ENCODE peak calls at places on chromosomes 6 and 20, in six cellular contexts. L, P, E, A, K and R are unnamed samples.

GRCh38 chr6:37482356-37483292 is 17.1 kb downstream of the CCDC167 start:
- DNase-seq in L (no peak), E (no peak), P (no peak), K (no peak), A (no peak), R (no peak)

GRCh38 chr6:104251651-104252050 is 608.1 kb downstream of the HACE1 start:
- DNase-seq in A (no peak), E (no peak), K (no peak), P (no peak), L (no peak), R (no peak)

GRCh38 chr6:18823782-18824386 is 436.7 kb downstream of the RNF144B start:
- DNase-seq in P (peak), E (no peak), K (peak), A (peak), L (peak), R (peak)

GRCh38 chr20:15455279-15455678 is 1117.9 kb upstream of the FLRT3 start:
- DNase-seq in P (no peak), A (no peak), L (no peak), E (no peak), K (no peak), R (no peak)

GRCh38 chr20:48458601-48459385 is 369.0 kb downstream of the PREX1 start:
- DNase-seq in L (no peak), P (no peak), K (no peak), A (no peak), E (no peak), R (no peak)

GRCh38 chr20:50913976-50914375 is 17.3 kb downstream of the ADNP start:
- DNase-seq in A (peak), K (no peak), L (no peak), P (no peak), E (no peak), R (no peak)

GRCh38 chr20:33490023-33490933 is at the start of gene CBFA2T2:
- DNase-seq in L (no peak), K (peak), A (peak), E (no peak), P (no peak), R (no peak)

GRCh38 chr6:43856005-43856765 is 86.2 kb downstream of the VEGFA start:
- DNase-seq in A (peak), L (peak), P (no peak), K (peak), E (no peak), R (peak)

GRCh38 chr6:151229401-151230276 is 10.1 kb upstream of the AKAP12 start:
- DNase-seq in A (peak), P (no peak), E (no peak), L (no peak), K (no peak), R (no peak)

GRCh38 chr6:36387440-36388303 is at the start of gene ETV7:
- DNase-seq in K (no peak), A (no peak), E (no peak), L (peak), P (no peak), R (peak)

GRCh38 chr6:34285571-34285970 is 36.8 kb upstream of the SMIM29 start:
- DNase-seq in K (no peak), E (no peak), A (no peak), L (no peak), P (no peak), R (no peak)

GRCh38 chr6:69086689-69087088 is 451.6 kb downstream of the ADGRB3 start:
- DNase-seq in L (no peak), P (no peak), E (no peak), K (no peak), A (no peak), R (no peak)

GRCh38 chr6:39553811-39554802 is 171.1 kb downstream of the KIF6 start:
- DNase-seq in K (no peak), E (no peak), L (no peak), A (no peak), P (no peak), R (no peak)

GRCh38 chr6:15966000-15966399 is 162.9 kb upstream of the MYLIP start:
- DNase-seq in L (no peak), A (no peak), K (no peak), E (no peak), P (no peak), R (no peak)
- H3K27ac ChIP-seq in L (no peak), A (no peak), K (no peak), E (no peak), P (no peak), R (no peak)

GRCh38 chr6:158142789-158143188 is 25.3 kb downstream of the SERAC1 start:
- DNase-seq in P (no peak), A (no peak), E (no peak), K (peak), L (no peak), R (no peak)
- TF ChIP-seq GABPA in P (no peak), A (no peak), E (no peak), K (no peak), L (no peak), R (no peak)

DNA sequence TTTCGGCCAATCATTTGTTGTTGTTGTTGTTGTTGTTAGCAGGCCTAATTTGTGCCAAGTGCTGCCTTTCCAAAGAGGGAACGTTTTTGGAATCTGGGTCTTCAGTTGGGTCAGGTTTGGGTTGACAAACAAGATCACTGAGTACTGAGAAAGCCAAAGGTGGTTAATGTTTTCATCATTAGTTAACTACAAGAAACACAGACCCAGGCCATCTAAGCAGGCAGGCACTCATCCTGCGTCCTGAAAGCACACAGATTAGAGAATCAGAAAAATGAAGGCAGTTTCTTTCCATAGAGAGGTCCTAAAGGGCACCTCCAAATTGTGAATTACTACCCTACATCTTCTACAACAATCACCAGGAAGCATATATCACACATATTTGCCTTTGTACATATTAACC is 15.1 kb upstream of the SIRPG start:
- DNase-seq in L (no peak), A (no peak), P (no peak), E (no peak), K (no peak), R (no peak)
- H3K27ac ChIP-seq in L (no peak), A (no peak), P (no peak), E (no peak), K (no peak), R (no peak)

DNA sequence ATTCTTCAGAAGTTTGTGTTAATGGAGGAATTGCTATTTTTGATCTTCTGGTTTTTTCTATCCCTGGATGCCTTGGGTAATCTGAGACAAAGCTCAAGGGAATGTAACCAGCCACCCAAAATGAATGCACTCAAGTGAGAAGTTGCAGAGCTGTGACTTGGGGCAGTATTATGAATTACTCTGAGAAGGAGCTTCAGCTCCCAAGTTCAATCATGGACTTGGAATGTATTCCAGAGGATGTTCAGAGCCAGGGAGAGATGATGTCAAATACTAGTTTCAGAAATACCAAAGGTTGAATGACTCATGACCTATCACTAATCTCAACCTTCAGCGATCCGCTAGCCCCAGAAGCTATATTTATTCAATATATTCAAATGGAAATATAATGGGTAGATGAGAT is 375.2 kb upstream of the PLCB4 start:
- DNase-seq in P (no peak), A (no peak), E (no peak), K (no peak), L (no peak), R (no peak)
- TF ChIP-seq GABPA in P (no peak), A (no peak), E (no peak), K (no peak), L (no peak), R (no peak)

GRCh38 chr6:5249451-5250122 is 11.2 kb downstream of the LYRM4 start:
- DNase-seq in E (no peak), L (no peak), K (no peak), A (no peak), P (no peak), R (no peak)

GRCh38 chr6:5246141-5246869 is 14.4 kb downstream of the LYRM4 start:
- DNase-seq in A (no peak), L (no peak), E (no peak), P (no peak), K (no peak), R (no peak)

GRCh38 chr6:5246870-5247161 is 13.9 kb downstream of the LYRM4 start:
- DNase-seq in P (no peak), L (no peak), A (no peak), E (no peak), K (no peak), R (no peak)

GRCh38 chr6:5250451-5250850 is 10.3 kb downstream of the LYRM4 start:
- DNase-seq in A (no peak), E (no peak), L (no peak), K (no peak), P (no peak), R (no peak)

DNA sequence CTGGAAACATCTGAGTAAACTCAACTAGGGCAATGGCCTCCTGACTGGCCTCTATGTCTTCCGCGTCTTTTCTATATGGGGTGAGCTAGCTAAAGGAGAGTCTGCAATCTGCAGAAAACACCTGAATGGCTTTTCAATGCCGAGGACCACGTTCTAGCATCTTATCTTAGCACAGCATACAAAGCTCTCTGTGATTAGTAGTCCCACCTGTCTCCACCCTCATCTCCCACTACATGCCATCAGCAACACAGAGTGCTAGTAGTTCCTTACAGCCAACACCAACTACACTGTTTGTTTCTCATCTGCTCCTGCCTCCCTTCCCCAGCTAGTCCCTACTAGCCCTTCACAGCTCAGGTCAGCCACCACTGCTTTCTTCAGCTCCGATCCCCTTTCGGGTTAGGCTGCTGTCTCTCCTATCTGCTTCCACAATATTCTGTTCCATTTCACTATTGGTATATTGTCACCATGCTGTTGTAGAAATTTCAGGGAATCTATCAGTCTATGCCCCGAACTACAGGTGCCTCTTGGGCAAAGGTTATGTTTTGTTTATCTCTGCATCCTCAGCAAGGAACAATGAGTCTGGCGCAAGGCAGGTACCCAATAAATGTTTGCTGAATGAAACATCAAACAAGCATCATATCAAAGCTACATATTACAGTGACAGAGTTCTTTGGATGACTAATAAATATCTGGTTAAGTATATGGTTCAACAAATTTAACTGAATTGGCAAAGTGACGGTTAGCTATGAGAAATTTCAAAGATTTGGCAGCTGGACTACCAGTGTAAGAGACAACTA is 12.2 kb downstream of the LYRM4 start:
- DNase-seq in A (no peak), E (no peak), K (no peak), P (no peak), L (no peak), R (no peak)
- H3K27ac ChIP-seq in A (no peak), E (no peak), K (no peak), P (no peak), L (no peak), R (no peak)